ENCODE peak calls at places on chromosome 19, in four cellular contexts. One of them, this sample, is unnamed.

GRCh38 chr19:13215572-13216380 is 65.6 kb downstream of the IER2 start:
- DNase-seq in IMR-90: no peak
- DNase-seq in H1: no peak
- DNase-seq in mesenchymal stem cell: no peak
- DNase-seq in this sample: no peak

GRCh38 chr19:45508931-45509691 is 1.8 kb downstream of the VASP start:
- DNase-seq in IMR-90: peak
- DNase-seq in H1: peak
- DNase-seq in mesenchymal stem cell: peak
- DNase-seq in this sample: peak

GRCh38 chr19:45883881-45884681 is 1.9 kb downstream of the IRF2BP1 start:
- DNase-seq in IMR-90: no peak
- DNase-seq in H1: no peak
- DNase-seq in mesenchymal stem cell: no peak
- DNase-seq in this sample: no peak

GRCh38 chr19:43748205-43748594 is 6.6 kb downstream of the SMG9 start:
- DNase-seq in IMR-90: no peak
- DNase-seq in mesenchymal stem cell: no peak
- DNase-seq in H1: no peak
- DNase-seq in this sample: no peak

GRCh38 chr19:56477429-56478338 is 539 bp upstream of the ZNF667 start:
- DNase-seq in H1: peak
- DNase-seq in mesenchymal stem cell: peak
- DNase-seq in IMR-90: peak
- DNase-seq in this sample: peak

GRCh38 chr19:37942516-37942902 is 35.5 kb downstream of the SIPA1L3 start:
- DNase-seq in IMR-90: no peak
- DNase-seq in mesenchymal stem cell: no peak
- DNase-seq in H1: no peak
- DNase-seq in this sample: no peak

GRCh38 chr19:30388819-30389218 is 16.6 kb downstream of the ZNF536 start:
- DNase-seq in mesenchymal stem cell: no peak
- DNase-seq in IMR-90: no peak
- DNase-seq in H1: peak
- DNase-seq in this sample: no peak

GRCh38 chr19:37959665-37960114 is 52.7 kb downstream of the SIPA1L3 start:
- DNase-seq in IMR-90: no peak
- DNase-seq in mesenchymal stem cell: no peak
- DNase-seq in H1: no peak
- DNase-seq in this sample: no peak

GRCh38 chr19:19602713-19603320 is 15.7 kb downstream of the PBX4 start:
- DNase-seq in IMR-90: no peak
- DNase-seq in H1: no peak
- DNase-seq in mesenchymal stem cell: no peak
- DNase-seq in this sample: no peak

GRCh38 chr19:17557461-17557860 is 2.0 kb downstream of the COLGALT1 start:
- DNase-seq in mesenchymal stem cell: no peak
- DNase-seq in IMR-90: no peak
- DNase-seq in H1: no peak
- DNase-seq in this sample: no peak

GRCh38 chr19:18293642-18294466 is 12.4 kb upstream of the JUND start:
- DNase-seq in mesenchymal stem cell: no peak
- DNase-seq in IMR-90: no peak
- DNase-seq in H1: no peak
- DNase-seq in this sample: no peak

GRCh38 chr19:37991176-37991835 is 84.3 kb downstream of the SIPA1L3 start:
- DNase-seq in H1: no peak
- DNase-seq in mesenchymal stem cell: no peak
- DNase-seq in IMR-90: no peak
- DNase-seq in this sample: peak

GRCh38 chr19:13301627-13302334 is 151.6 kb downstream of the IER2 start:
- DNase-seq in IMR-90: no peak
- DNase-seq in mesenchymal stem cell: no peak
- DNase-seq in H1: no peak
- DNase-seq in this sample: no peak

GRCh38 chr19:19042732-19043274 is 9.4 kb downstream of the ARMC6 start:
- DNase-seq in mesenchymal stem cell: no peak
- DNase-seq in H1: no peak
- DNase-seq in IMR-90: no peak
- DNase-seq in this sample: no peak

GRCh38 chr19:19956431-19957075 is 55.8 kb downstream of the ZNF93 start:
- DNase-seq in IMR-90: no peak
- DNase-seq in H1: peak
- DNase-seq in mesenchymal stem cell: no peak
- DNase-seq in this sample: no peak

GRCh38 chr19:14496029-14496848 is at the start of gene GIPC1:
- DNase-seq in mesenchymal stem cell: peak
- DNase-seq in H1: peak
- DNase-seq in IMR-90: peak
- DNase-seq in this sample: peak

GRCh38 chr19:17332677-17333581 is 1.7 kb downstream of the ANO8 start:
- DNase-seq in IMR-90: peak
- DNase-seq in H1: peak
- DNase-seq in mesenchymal stem cell: peak
- DNase-seq in this sample: no peak

GRCh38 chr19:18310118-18310909 is 12.6 kb downstream of the LSM4 start:
- DNase-seq in mesenchymal stem cell: no peak
- DNase-seq in IMR-90: no peak
- DNase-seq in H1: no peak
- DNase-seq in this sample: no peak

GRCh38 chr19:48543121-48543710 is 8.8 kb upstream of the SULT2B1 start:
- DNase-seq in IMR-90: peak
- DNase-seq in H1: no peak
- DNase-seq in mesenchymal stem cell: peak
- DNase-seq in this sample: peak

GRCh38 chr19:32407004-32407992 is 1.7 kb downstream of the DPY19L3 start:
- DNase-seq in mesenchymal stem cell: peak
- DNase-seq in IMR-90: peak
- DNase-seq in H1: no peak
- DNase-seq in this sample: no peak

GRCh38 chr19:35154535-35155406 is at the start of gene FXYD5:
- DNase-seq in mesenchymal stem cell: peak
- DNase-seq in H1: peak
- DNase-seq in IMR-90: peak
- DNase-seq in this sample: peak

GRCh38 chr19:5801796-5802616 is 2.9 kb upstream of the NRTN start:
- DNase-seq in mesenchymal stem cell: peak
- DNase-seq in H1: peak
- DNase-seq in IMR-90: peak
- DNase-seq in this sample: no peak

GRCh38 chr19:10270616-10271394 is at the start of gene ICAM1:
- DNase-seq in IMR-90: peak
- DNase-seq in H1: peak
- DNase-seq in mesenchymal stem cell: peak
- DNase-seq in this sample: peak

GRCh38 chr19:46488551-46488950 is 7.1 kb downstream of the PNMA8B start:
- DNase-seq in H1: peak
- DNase-seq in IMR-90: no peak
- DNase-seq in mesenchymal stem cell: no peak
- DNase-seq in this sample: no peak

GRCh38 chr19:48489608-48490216 is 20.5 kb downstream of the CYTH2 start:
- DNase-seq in mesenchymal stem cell: peak
- DNase-seq in H1: peak
- DNase-seq in IMR-90: peak
- DNase-seq in this sample: peak

GRCh38 chr19:33639034-33639681 is 17.4 kb downstream of the CHST8 start:
- DNase-seq in IMR-90: no peak
- DNase-seq in H1: no peak
- DNase-seq in mesenchymal stem cell: no peak
- DNase-seq in this sample: no peak

GRCh38 chr19:28242317-28242927 is 970.5 kb downstream of the UQCRFS1 start:
- DNase-seq in IMR-90: no peak
- DNase-seq in mesenchymal stem cell: no peak
- DNase-seq in H1: peak
- DNase-seq in this sample: no peak

GRCh38 chr19:58182989-58183821 is at the start of gene ZNF274:
- DNase-seq in IMR-90: peak
- DNase-seq in H1: peak
- DNase-seq in mesenchymal stem cell: peak
- DNase-seq in this sample: peak

GRCh38 chr19:14073232-14073924 is 792 bp downstream of the MISP3 start:
- DNase-seq in H1: peak
- DNase-seq in IMR-90: peak
- DNase-seq in mesenchymal stem cell: peak
- DNase-seq in this sample: peak

GRCh38 chr19:33175886-33176669 is 18.1 kb upstream of the LRP3 start:
- DNase-seq in H1: peak
- DNase-seq in IMR-90: peak
- DNase-seq in mesenchymal stem cell: peak
- DNase-seq in this sample: peak

GRCh38 chr19:57830071-57830602 is at the start of gene ZNF587B:
- DNase-seq in mesenchymal stem cell: peak
- DNase-seq in H1: peak
- DNase-seq in IMR-90: peak
- DNase-seq in this sample: peak

GRCh38 chr19:47074621-47075020 is 26.2 kb upstream of the TMEM160 start:
- DNase-seq in IMR-90: no peak
- DNase-seq in H1: no peak
- DNase-seq in mesenchymal stem cell: no peak
- DNase-seq in this sample: no peak

GRCh38 chr19:34269489-34269888 is 15.1 kb downstream of the GARRE1 start:
- DNase-seq in H1: no peak
- DNase-seq in mesenchymal stem cell: no peak
- DNase-seq in IMR-90: no peak
- DNase-seq in this sample: no peak

GRCh38 chr19:12521996-12522395 is 29.3 kb downstream of the ZNF564 start:
- DNase-seq in IMR-90: no peak
- DNase-seq in mesenchymal stem cell: no peak
- DNase-seq in H1: peak
- DNase-seq in this sample: peak

GRCh38 chr19:7701654-7702457 is at the start of gene FCER2:
- DNase-seq in IMR-90: no peak
- DNase-seq in H1: no peak
- DNase-seq in mesenchymal stem cell: no peak
- DNase-seq in this sample: no peak

GRCh38 chr19:18610245-18610555 is 2.5 kb upstream of the TMEM59L start:
- DNase-seq in H1: no peak
- DNase-seq in IMR-90: no peak
- DNase-seq in mesenchymal stem cell: no peak
- DNase-seq in this sample: no peak

GRCh38 chr19:41914191-41914834 is 13.9 kb downstream of the ERFL start:
- DNase-seq in H1: no peak
- DNase-seq in mesenchymal stem cell: no peak
- DNase-seq in IMR-90: no peak
- DNase-seq in this sample: no peak

GRCh38 chr19:41915248-41916032 is 12.8 kb downstream of the ERFL start:
- DNase-seq in IMR-90: no peak
- DNase-seq in mesenchymal stem cell: no peak
- DNase-seq in H1: no peak
- DNase-seq in this sample: no peak

GRCh38 chr19:41913476-41914190 is 14.6 kb downstream of the ERFL start:
- DNase-seq in mesenchymal stem cell: no peak
- DNase-seq in H1: no peak
- DNase-seq in IMR-90: no peak
- DNase-seq in this sample: no peak

GRCh38 chr19:41916033-41916424 is 12.2 kb downstream of the ERFL start:
- DNase-seq in IMR-90: no peak
- DNase-seq in mesenchymal stem cell: no peak
- DNase-seq in H1: no peak
- DNase-seq in this sample: no peak

GRCh38 chr19:41914906-41915247 is 13.4 kb downstream of the ERFL start:
- DNase-seq in IMR-90: no peak
- DNase-seq in mesenchymal stem cell: no peak
- DNase-seq in H1: no peak
- DNase-seq in this sample: no peak
- H3K4me3 ChIP-seq in IMR-90: no peak
- H3K4me3 ChIP-seq in mesenchymal stem cell: no peak
- H3K4me3 ChIP-seq in H1: peak
- H3K4me3 ChIP-seq in this sample: no peak

DNA sequence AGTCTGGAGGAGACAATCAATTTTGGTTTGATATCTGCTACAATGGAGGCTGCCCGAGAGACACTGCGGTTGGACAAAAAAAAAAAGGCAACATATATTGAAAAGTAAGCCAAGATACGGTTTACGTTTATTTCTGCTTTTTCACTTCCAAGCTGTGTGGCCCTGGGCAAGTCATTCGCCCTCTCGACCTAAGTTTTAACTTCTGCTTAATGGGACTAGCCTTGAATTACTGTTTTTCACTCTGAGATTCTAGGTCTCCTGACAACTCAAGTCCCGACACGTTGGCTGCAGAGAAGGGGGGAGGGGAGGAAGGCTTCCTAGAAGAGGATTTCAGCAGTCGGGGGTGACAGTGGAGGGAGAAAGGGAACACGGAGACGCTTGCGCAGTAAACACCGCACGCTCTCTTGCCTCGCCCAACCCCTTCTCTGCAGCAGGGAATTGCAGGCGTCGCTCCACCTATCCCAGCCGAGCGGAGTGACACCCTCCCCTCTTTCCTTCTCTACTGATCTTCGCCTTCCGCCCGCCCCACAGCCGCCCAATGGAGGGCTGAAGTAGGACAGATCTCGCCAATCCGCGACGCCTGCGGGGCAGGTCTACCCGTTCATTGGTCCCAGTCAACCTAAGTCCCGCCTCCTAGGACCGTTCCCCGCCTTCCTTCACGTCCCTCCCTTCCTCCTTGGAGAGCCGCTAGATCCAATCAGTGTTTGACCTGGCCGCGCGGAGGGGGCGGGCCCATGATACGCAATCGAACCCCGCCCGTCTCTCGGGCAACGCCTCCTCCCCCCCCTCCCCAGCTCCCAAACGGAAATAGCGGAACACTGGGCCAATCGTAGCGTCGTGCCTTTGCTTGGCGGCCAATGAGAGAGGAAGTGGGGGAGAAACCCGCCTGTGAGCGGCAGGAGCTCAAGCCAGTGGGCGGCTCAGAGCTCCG is 529 bp upstream of the AP2A1 start:
- DNase-seq in mesenchymal stem cell: peak
- DNase-seq in IMR-90: peak
- DNase-seq in H1: peak
- DNase-seq in this sample: peak
- H3K4ac ChIP-seq in mesenchymal stem cell: peak
- H3K4ac ChIP-seq in IMR-90: peak
- H3K4ac ChIP-seq in H1: peak
- H3K4ac ChIP-seq in this sample: peak

GRCh38 chr19:40691421-40692211 is 1.2 kb upstream of the NUMBL start:
- DNase-seq in mesenchymal stem cell: peak
- DNase-seq in H1: peak
- DNase-seq in IMR-90: no peak
- DNase-seq in this sample: no peak
- H3K4me3 ChIP-seq in mesenchymal stem cell: peak
- H3K4me3 ChIP-seq in H1: peak
- H3K4me3 ChIP-seq in IMR-90: no peak
- H3K4me3 ChIP-seq in this sample: no peak

GRCh38 chr19:2542341-2543069 is 66.6 kb downstream of the GADD45B start:
- DNase-seq in IMR-90: peak
- DNase-seq in H1: no peak
- DNase-seq in mesenchymal stem cell: peak
- DNase-seq in this sample: peak
- H3K4ac ChIP-seq in IMR-90: peak
- H3K4ac ChIP-seq in H1: no peak
- H3K4ac ChIP-seq in mesenchymal stem cell: no peak
- H3K4ac ChIP-seq in this sample: peak